ENCODE peak calls at places on chromosomes 4 and X, in six cellular contexts. S, T, U, M, G and P are unnamed samples.

GRCh38 chrX:70030242-70030823 is 19.4 kb downstream of the AWAT2 start:
- DNase-seq in S (peak; percentile 44), T (no peak), U (peak; percentile 51), M (peak; percentile 49), G (peak; percentile 13), P (peak; percentile 41)

GRCh38 chrX:133053854-133054565 is 42.9 kb downstream of the USP26 start:
- DNase-seq in S (no peak), T (no peak), U (no peak), M (no peak), G (no peak), P (no peak)

GRCh38 chrX:48107717-48108116 is 22.7 kb upstream of the SPACA5B start:
- DNase-seq in S (no peak), T (no peak), U (no peak), M (no peak), G (no peak), P (no peak)

GRCh38 chr4:88962430-88962829 is 94.6 kb downstream of the FAM13A start:
- DNase-seq in S (no peak), T (no peak), U (no peak), M (no peak), G (no peak), P (no peak)

GRCh38 chr4:45662996-45663395 is 460.9 kb downstream of the GABRG1 start:
- DNase-seq in S (peak; percentile 5), T (peak; percentile 35), U (no peak), M (no peak), G (peak; percentile 69), P (no peak)

GRCh38 chr4:75254745-75255144 is 259.5 kb downstream of the RCHY1 start:
- DNase-seq in S (no peak), T (no peak), U (no peak), M (no peak), G (no peak), P (peak; percentile 25)

GRCh38 chr4:15755321-15755750 is 22.8 kb upstream of the CD38 start:
- DNase-seq in S (no peak), T (no peak), U (no peak), M (peak; percentile 69), G (no peak), P (no peak)

GRCh38 chrX:97740044-97740443 is 856.3 kb downstream of the RPA4 start:
- DNase-seq in S (no peak), T (no peak), U (no peak), M (no peak), G (no peak), P (no peak)

GRCh38 chrX:96204928-96205327 is 479.7 kb upstream of the DIAPH2 start:
- DNase-seq in S (no peak), T (no peak), U (no peak), M (no peak), G (no peak), P (no peak)

GRCh38 chr4:121642876-121643585 is 53.7 kb downstream of the ANXA5 start:
- DNase-seq in S (no peak), T (no peak), U (no peak), M (no peak), G (no peak), P (no peak)

GRCh38 chr4:107379054-107379869 is 340.8 kb downstream of the PAPSS1 start:
- DNase-seq in S (no peak), T (no peak), U (no peak), M (peak; percentile 47), G (no peak), P (no peak)

GRCh38 chrX:63855896-63856295 is 70.9 kb upstream of the ARHGEF9 start:
- DNase-seq in S (no peak), T (no peak), U (no peak), M (peak; percentile 14), G (no peak), P (no peak)

GRCh38 chr4:54556587-54556986 is 101.2 kb upstream of the KIT start:
- DNase-seq in S (no peak), T (no peak), U (no peak), M (no peak), G (peak; percentile 21), P (no peak)

GRCh38 chr4:113893546-113893945 is 85.9 kb downstream of the ARSJ start:
- DNase-seq in S (no peak), T (no peak), U (no peak), M (peak; percentile 32), G (no peak), P (no peak)

GRCh38 chr4:120839974-120840751 is 82.4 kb downstream of the PRDM5 start:
- DNase-seq in S (no peak), T (peak; percentile 18), U (no peak), M (no peak), G (no peak), P (no peak)

GRCh38 chr4:98572697-98573096 is 85.7 kb downstream of the TSPAN5 start:
- DNase-seq in S (no peak), T (no peak), U (no peak), M (no peak), G (no peak), P (no peak)

GRCh38 chr4:3107271-3108185 is 33.0 kb downstream of the HTT start:
- DNase-seq in S (no peak), T (no peak), U (no peak), M (no peak), G (no peak), P (no peak)

GRCh38 chr4:168981460-168981859 is 28.6 kb downstream of the CBR4 start:
- DNase-seq in S (no peak), T (no peak), U (no peak), M (peak; percentile 60), G (no peak), P (no peak)

GRCh38 chr4:5711479-5712184 is 631 bp downstream of the EVC start:
- DNase-seq in S (no peak), T (peak; percentile 31), U (peak; percentile 25), M (peak; percentile 51), G (no peak), P (no peak)

GRCh38 chrX:82451725-82452124 is 1056.4 kb upstream of the POU3F4 start:
- DNase-seq in S (no peak), T (no peak), U (no peak), M (no peak), G (no peak), P (no peak)

GRCh38 chr4:24249972-24250371 is 334.4 kb downstream of the DHX15 start:
- DNase-seq in S (no peak), T (peak; percentile 29), U (no peak), M (no peak), G (no peak), P (no peak)

GRCh38 chr4:77917601-77918000 is 55.0 kb downstream of the MRPL1 start:
- DNase-seq in S (no peak), T (no peak), U (no peak), M (no peak), G (peak; percentile 12), P (no peak)

GRCh38 chr4:17712166-17712565 is 69.3 kb downstream of the FAM184B start:
- DNase-seq in S (no peak), T (no peak), U (no peak), M (no peak), G (no peak), P (no peak)
- H3K4me3 ChIP-seq in S (no peak overlapping the region), T (no peak overlapping the region), U (no peak overlapping the region), M (no peak overlapping the region), G (no peak overlapping the region), P (no peak overlapping the region)

DNA sequence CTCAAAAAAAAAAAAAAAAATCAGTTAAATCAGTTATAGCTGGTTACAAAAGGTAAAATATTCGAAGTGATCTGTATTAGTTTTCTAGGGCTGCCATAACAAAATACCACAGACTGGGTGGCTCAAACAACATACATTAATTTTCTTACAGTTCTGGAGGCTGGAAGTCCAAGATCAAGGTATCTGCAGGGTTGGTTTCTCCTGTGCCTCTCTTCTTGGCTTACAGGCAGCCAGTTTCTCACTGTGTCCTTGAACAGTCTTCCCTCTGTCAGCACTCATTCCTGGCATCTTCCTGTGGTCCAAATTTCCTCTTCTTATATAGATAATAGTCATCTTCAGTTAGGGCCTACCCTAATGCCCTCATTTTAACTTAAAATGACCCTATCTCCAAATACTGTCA is 239.9 kb downstream of the MGST2 start:
- DNase-seq in S (no peak), T (no peak), U (no peak), M (no peak), G (no peak), P (no peak)
- H3K4me1 ChIP-seq in S (peaks cover 19% of the 10 kb centered on the region), T (no peaks in the 10 kb centered on the region), U (peaks cover 33% of the 10 kb centered on the region), M (peaks cover 8% of the 10 kb centered on the region), G (peaks cover 3% of the 10 kb centered on the region), P (peaks cover 38% of the 10 kb centered on the region)

GRCh38 chr4:13298655-13299054 is 185.5 kb downstream of the RAB28 start:
- DNase-seq in S (no peak), T (no peak), U (no peak), M (peak; percentile 17), G (peak; percentile 46), P (no peak)

GRCh38 chr4:13302876-13303275 is 181.3 kb downstream of the RAB28 start:
- DNase-seq in S (no peak), T (no peak), U (no peak), M (no peak), G (no peak), P (no peak)

GRCh38 chr4:13294961-13295605 is 189.1 kb downstream of the RAB28 start:
- DNase-seq in S (no peak), T (no peak), U (no peak), M (no peak), G (no peak), P (no peak)

GRCh38 chr4:13299343-13299742 is 184.8 kb downstream of the RAB28 start:
- DNase-seq in S (no peak), T (no peak), U (no peak), M (no peak), G (no peak), P (no peak)
- H3K4me3 ChIP-seq in S (no peak overlapping the region), T (no peak overlapping the region), U (no peak overlapping the region), M (no peak overlapping the region), G (no peak overlapping the region), P (no peak overlapping the region)

GRCh38 chr4:184456337-184456736 is 18.0 kb downstream of the IRF2 start:
- DNase-seq in S (no peak), T (no peak), U (no peak), M (no peak), G (no peak), P (no peak)
- H3K4me1 ChIP-seq in S (peaks cover 12% of the 10 kb centered on the region), T (peaks cover 42% of the 10 kb centered on the region), U (no peaks in the 10 kb centered on the region), M (peaks cover 16% of the 10 kb centered on the region), G (peaks cover 34% of the 10 kb centered on the region), P (peaks cover 11% of the 10 kb centered on the region)